ENCODE peak calls at places on chromosomes 2 and 18, in four cellular contexts. K, R, N and X are unnamed samples.

GRCh38 chr2:70574102-70574501 is 20.5 kb upstream of the TGFA start:
- DNase-seq in K (no peak), N (no peak), R (no peak), X (no peak)

GRCh38 chr2:29394311-29394710 is 279.1 kb downstream of the CLIP4 start:
- DNase-seq in K (no peak), N (no peak), R (no peak), X (no peak)

GRCh38 chr2:96954490-96954846 is 31.9 kb downstream of the FAM178B start:
- DNase-seq in K (no peak), N (peak), R (peak), X (no peak)

GRCh38 chr2:179550849-179551248 is 286.2 kb upstream of the SESTD1 start:
- DNase-seq in R (no peak), K (no peak), N (no peak), X (no peak)

GRCh38 chr2:125516496-125517109 is 1139.4 kb upstream of the GYPC start:
- DNase-seq in R (no peak), K (peak), N (no peak), X (peak)

GRCh38 chr18:13447621-13448020 is 229.1 kb downstream of the LDLRAD4 start:
- DNase-seq in N (no peak), R (peak), K (peak), X (peak)

GRCh38 chr18:29161429-29161828 is 984.5 kb upstream of the CDH2 start:
- DNase-seq in R (no peak), N (no peak), K (peak), X (no peak)

GRCh38 chr2:109170645-109171044 is 41.6 kb downstream of the SH3RF3 start:
- DNase-seq in N (no peak), R (no peak), K (no peak), X (peak)

GRCh38 chr2:187711122-187711521 is 156.9 kb upstream of the TFPI start:
- DNase-seq in R (no peak), K (no peak), N (no peak), X (no peak)

GRCh38 chr2:129074526-129074925 is 755.9 kb upstream of the HS6ST1 start:
- DNase-seq in R (no peak), K (no peak), N (no peak), X (no peak)

GRCh38 chr18:1383465-1383864 is 478.8 kb downstream of the ADCYAP1 start:
- DNase-seq in N (no peak), R (no peak), K (no peak), X (peak)

GRCh38 chr2:40653829-40654228 is 201.9 kb upstream of the SLC8A1 start:
- DNase-seq in R (peak), N (no peak), K (peak), X (no peak)

GRCh38 chr2:726158-726557 is 49.0 kb upstream of the TMEM18 start:
- DNase-seq in N (peak), K (no peak), R (no peak), X (no peak)

GRCh38 chr2:42101641-42102605 is 54.1 kb downstream of the PKDCC start:
- DNase-seq in N (peak), K (peak), R (peak), X (peak)

GRCh38 chr2:36486546-36487044 is 111.4 kb downstream of the FEZ2 start:
- DNase-seq in K (peak), R (peak), N (no peak), X (peak)

GRCh38 chr2:6452702-6453481 is 412.8 kb downstream of the CMPK2 start:
- DNase-seq in K (peak), N (no peak), R (peak), X (peak)

GRCh38 chr2:48131503-48132293 is 225.4 kb upstream of the FBXO11 start:
- DNase-seq in K (peak), R (peak), N (no peak), X (no peak)

GRCh38 chr18:57807336-57808117 is 4.4 kb upstream of the ATP8B1 start:
- DNase-seq in R (peak), N (no peak), K (peak), X (no peak)

GRCh38 chr2:3108105-3108504 is 269.5 kb downstream of the EIPR1 start:
- DNase-seq in R (no peak), N (no peak), K (no peak), X (no peak)

GRCh38 chr2:86556508-86556907 is 6.7 kb downstream of the CHMP3 start:
- DNase-seq in K (no peak), N (no peak), R (no peak), X (peak)

GRCh38 chr2:29462293-29462692 is 347.1 kb downstream of the CLIP4 start:
- DNase-seq in K (peak), R (peak), N (no peak), X (no peak)

GRCh38 chr2:143390185-143390584 is 261.0 kb downstream of the ARHGAP15 start:
- DNase-seq in K (no peak), R (no peak), N (no peak), X (no peak)

GRCh38 chr2:198376677-198377076 is 572.3 kb downstream of the PLCL1 start:
- DNase-seq in K (peak), N (no peak), R (peak), X (no peak)

GRCh38 chr2:6535572-6535971 is 330.1 kb downstream of the CMPK2 start:
- DNase-seq in N (no peak), K (no peak), R (no peak), X (peak)

GRCh38 chr2:65128297-65129190 is 1.4 kb downstream of the RAB1A start:
- DNase-seq in K (peak), N (no peak), R (peak), X (no peak)

GRCh38 chr2:66240284-66240683 is 194.6 kb upstream of the MEIS1 start:
- DNase-seq in R (no peak), K (peak), N (no peak), X (no peak)

GRCh38 chr2:195343942-195344530 is 313.0 kb upstream of the SLC39A10 start:
- DNase-seq in N (no peak), R (peak), K (peak), X (no peak)

GRCh38 chr2:63555931-63556330 is 32.3 kb downstream of the WDPCP start:
- DNase-seq in N (no peak), K (no peak), R (no peak), X (peak)

GRCh38 chr2:43199492-43200481 is 26.6 kb downstream of the ZFP36L2 start:
- DNase-seq in N (no peak), R (peak), K (no peak), X (no peak)

GRCh38 chr2:46913471-46914381 is 1.9 kb downstream of the MCFD2 start:
- DNase-seq in R (peak), K (peak), N (no peak), X (peak)

GRCh38 chr18:60040966-60041365 is 141.2 kb downstream of the PMAIP1 start:
- DNase-seq in R (peak), K (peak), N (no peak), X (no peak)

GRCh38 chr2:16140771-16141640 is 200.7 kb downstream of the MYCN start:
- DNase-seq in K (no peak), R (no peak), N (no peak), X (no peak)

GRCh38 chr2:230166557-230167170 is 53.1 kb downstream of the SP110 start:
- DNase-seq in K (no peak), N (no peak), R (no peak), X (no peak)

GRCh38 chr18:34929336-34929780 is 111.9 kb upstream of the MAPRE2 start:
- DNase-seq in N (no peak), R (peak), K (peak), X (no peak)

GRCh38 chr2:86706220-86706619 is 13.9 kb upstream of the RMND5A start:
- DNase-seq in R (no peak), N (no peak), K (no peak), X (no peak)

GRCh38 chr2:39780825-39781600 is 2.0 kb upstream of the THUMPD2 start:
- DNase-seq in K (peak), N (no peak), R (peak), X (no peak)

GRCh38 chr2:217875138-217875537 is 127.7 kb downstream of the TNS1 start:
- DNase-seq in N (no peak), R (no peak), K (peak), X (no peak)
- TF ChIP-seq EZH2 in N (no peak), R (no peak), K (no peak), X (no peak)

GRCh38 chr2:169572821-169573159 is 875 bp downstream of the FASTKD1 start:
- DNase-seq in K (no peak), R (peak), N (no peak), X (no peak)
- TF ChIP-seq EZH2 in K (no peak), R (no peak), N (no peak), X (no peak)

GRCh38 chr2:192194866-192195547 is at the start of gene TMEFF2:
- DNase-seq in R (peak), N (no peak), K (peak), X (peak)
- TF ChIP-seq EZH2 in R (no peak), N (no peak), K (no peak), X (no peak)

DNA sequence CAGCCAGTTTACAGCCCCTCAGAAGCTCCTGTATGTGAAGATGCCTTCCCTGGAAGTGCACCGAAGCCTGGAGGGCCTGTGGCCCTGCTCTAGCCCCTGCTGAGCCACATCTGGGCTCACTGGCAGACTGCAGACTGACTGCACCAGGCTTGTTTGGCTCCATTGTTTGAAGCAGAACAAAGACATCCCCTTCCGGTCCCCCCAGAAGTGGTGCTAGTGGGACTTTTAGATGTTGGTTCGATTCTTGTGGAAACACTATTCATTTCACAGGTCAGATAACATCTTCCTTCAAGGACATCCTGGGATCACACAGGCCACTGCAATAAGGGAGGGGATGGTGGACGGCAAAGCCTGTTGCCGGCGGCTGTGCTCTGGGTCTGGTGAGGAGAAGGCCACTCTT is 57.8 kb upstream of the CBLN2 start:
- DNase-seq in N (no peak), K (no peak), R (no peak), X (no peak)
- TF ChIP-seq EZH2 in N (no peak), K (no peak), R (no peak), X (no peak)

GRCh38 chr2:237422309-237422708 is 8.3 kb upstream of the COL6A3 start:
- DNase-seq in K (no peak), R (no peak), N (no peak), X (no peak)

GRCh38 chr2:237423891-237424290 is 9.9 kb upstream of the COL6A3 start:
- DNase-seq in R (no peak), K (no peak), N (no peak), X (no peak)

GRCh38 chr2:237418300-237418699 is 4.3 kb upstream of the COL6A3 start:
- DNase-seq in N (no peak), R (no peak), K (peak), X (no peak)

GRCh38 chr2:237424544-237424943 is 10.6 kb upstream of the COL6A3 start:
- DNase-seq in N (no peak), R (no peak), K (no peak), X (no peak)

GRCh38 chr2:237421542-237422047 is 7.6 kb upstream of the COL6A3 start:
- DNase-seq in K (peak), N (no peak), R (peak), X (peak)
- TF ChIP-seq EZH2 in K (no peak), N (no peak), R (no peak), X (no peak)

GRCh38 chr2:20649586-20650375 is 1.1 kb downstream of the HS1BP3 start:
- DNase-seq in R (no peak), K (peak), N (no peak), X (no peak)

GRCh38 chr2:20650880-20651730 is at the start of gene HS1BP3:
- DNase-seq in K (peak), N (peak), R (peak), X (peak)

GRCh38 chr2:20651731-20652099 is 817 bp upstream of the HS1BP3 start:
- DNase-seq in N (no peak), K (no peak), R (no peak), X (no peak)

GRCh38 chr2:20648831-20649230 is 2.1 kb downstream of the HS1BP3 start:
- DNase-seq in N (no peak), R (no peak), K (no peak), X (no peak)

DNA sequence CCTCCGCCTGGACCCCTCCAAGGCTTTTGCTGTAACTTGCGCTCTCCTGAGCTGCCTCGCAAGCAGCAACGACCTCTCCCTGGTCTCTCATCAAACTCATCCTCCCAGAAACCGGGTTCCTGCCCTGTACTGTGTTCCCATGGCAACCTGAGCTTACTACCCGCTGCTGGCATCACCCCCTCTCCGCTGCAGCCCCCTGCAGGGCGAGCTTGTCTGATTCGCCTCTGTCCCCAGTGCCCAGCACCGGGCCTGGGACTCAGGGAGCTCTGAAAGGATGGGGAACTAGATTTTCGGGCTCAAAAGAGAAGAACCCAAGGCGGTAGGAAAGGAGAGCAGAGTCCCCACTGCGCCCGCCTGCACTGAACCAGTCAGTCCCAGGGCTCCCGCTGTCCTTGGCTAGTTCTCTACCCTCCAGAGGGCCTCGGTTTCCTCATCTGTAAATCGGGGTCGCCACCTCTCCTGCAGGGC is 452 bp downstream of the HS1BP3 start:
- DNase-seq in R (peak), K (peak), N (no peak), X (peak)
- TF ChIP-seq EZH2 in R (no peak), K (no peak), N (no peak), X (no peak)